ENCODE peak calls at places on chromosomes 5 and 9, in nine cellular contexts. W is mesendoderm; G is PC-3; N is upper lobe of right lung; S is HepG2; M is effector memory CD4-positive, alpha-beta T cell; Z is transverse colon; I is neural progenitor cell; V is IMR-90. L is an unnamed sample.

GRCh38 chr5:6343951-6344596 is 34.3 kb downstream of the MED10 start:
- DNase-seq in W (no peak), G (no peak), N (no peak), S (no peak), M (no peak), Z (no peak), I (no peak), V (no peak), L (no peak)

GRCh38 chr9:92706218-92706940 is 36.4 kb upstream of the IPPK start:
- DNase-seq in W (peak), G (peak), N (no peak), S (peak), M (no peak), Z (no peak), I (peak), V (no peak), L (peak)

GRCh38 chr9:37036237-37037136 is 2.4 kb upstream of the PAX5 start:
- DNase-seq in W (peak), G (peak), N (peak), S (no peak), M (no peak), Z (peak), I (peak), V (peak), L (no peak)

GRCh38 chr5:142025637-142026036 is 12.8 kb upstream of the GNPDA1 start:
- DNase-seq in W (no peak), G (no peak), N (no peak), S (no peak), M (no peak), Z (no peak), I (no peak), V (no peak), L (no peak)

GRCh38 chr5:38720691-38721361 is 125.0 kb upstream of the OSMR start:
- DNase-seq in W (no peak), G (no peak), N (no peak), S (no peak), M (no peak), Z (no peak), I (no peak), V (no peak), L (no peak)

GRCh38 chr9:87498046-87498815 is 564 bp downstream of the DAPK1 start:
- DNase-seq in W (peak), G (no peak), N (peak), S (peak), M (no peak), Z (peak), I (peak), V (no peak), L (no peak)

GRCh38 chr5:142122116-142122515 is 13.5 kb downstream of the NDFIP1 start:
- DNase-seq in W (no peak), G (no peak), N (no peak), S (no peak), M (no peak), Z (no peak), I (no peak), V (peak), L (no peak)

GRCh38 chr5:81134066-81134465 is 99.1 kb upstream of the CKMT2 start:
- DNase-seq in W (no peak), G (no peak), N (no peak), S (no peak), M (no peak), Z (no peak), I (no peak), V (no peak), L (no peak)

GRCh38 chr9:1702701-1703100 is 312.4 kb upstream of the SMARCA2 start:
- DNase-seq in W (no peak), G (no peak), N (no peak), S (no peak), M (no peak), Z (no peak), I (no peak), V (no peak), L (no peak)

GRCh38 chr5:15285901-15286583 is 213.9 kb upstream of the FBXL7 start:
- DNase-seq in W (no peak), G (no peak), N (no peak), S (no peak), M (no peak), Z (no peak), I (no peak), V (peak), L (no peak)

GRCh38 chr5:181181650-181182565 is 23.1 kb downstream of the TRIM7 start:
- DNase-seq in W (peak), G (peak), N (peak), S (peak), M (peak), Z (peak), I (peak), V (peak), L (no peak)

GRCh38 chr5:143739741-143740140 is 72.2 kb upstream of the HMHB1 start:
- DNase-seq in W (no peak), G (no peak), N (no peak), S (no peak), M (no peak), Z (no peak), I (no peak), V (peak), L (no peak)

GRCh38 chr9:78539188-78539587 is 242.3 kb downstream of the PSAT1 start:
- DNase-seq in W (no peak), G (no peak), N (no peak), S (no peak), M (no peak), Z (no peak), I (no peak), V (no peak), L (no peak)

GRCh38 chr5:180207593-180207992 is 1.4 kb downstream of the RASGEF1C start:
- DNase-seq in W (no peak), G (no peak), N (peak), S (no peak), M (no peak), Z (no peak), I (peak), V (no peak), L (no peak)

GRCh38 chr9:87898151-87898550 is 15.5 kb downstream of the SPATA31E1 start:
- DNase-seq in W (no peak), G (peak), N (no peak), S (no peak), M (no peak), Z (no peak), I (no peak), V (peak), L (no peak)

GRCh38 chr5:17154211-17154996 is 63.0 kb upstream of the BASP1 start:
- DNase-seq in W (peak), G (peak), N (no peak), S (no peak), M (no peak), Z (no peak), I (peak), V (peak), L (peak)

GRCh38 chr9:96216618-96217017 is 85.4 kb downstream of the HSD17B3 start:
- DNase-seq in W (no peak), G (no peak), N (no peak), S (no peak), M (no peak), Z (no peak), I (no peak), V (no peak), L (no peak)

GRCh38 chr9:34493972-34494535 is 28.7 kb downstream of the ENHO start:
- DNase-seq in W (peak), G (peak), N (no peak), S (no peak), M (no peak), Z (peak), I (peak), V (peak), L (no peak)

GRCh38 chr5:135238622-135239460 is 160.2 kb downstream of the MACROH2A1 start:
- DNase-seq in W (no peak), G (no peak), N (peak), S (no peak), M (no peak), Z (no peak), I (no peak), V (no peak), L (no peak)

GRCh38 chr5:136174021-136174659 is 18.8 kb downstream of the SMIM32 start:
- DNase-seq in W (peak), G (peak), N (no peak), S (peak), M (no peak), Z (no peak), I (peak), V (peak), L (peak)

GRCh38 chr5:116778015-116778414 is 203.4 kb upstream of the SEMA6A start:
- DNase-seq in W (peak), G (no peak), N (no peak), S (no peak), M (no peak), Z (no peak), I (peak), V (no peak), L (no peak)

GRCh38 chr5:141585594-141585993 is 33.2 kb downstream of the DIAPH1 start:
- DNase-seq in W (no peak), G (no peak), N (no peak), S (no peak), M (no peak), Z (no peak), I (no peak), V (no peak), L (no peak)

GRCh38 chr9:136686794-136687711 is at the start of gene AGPAT2:
- DNase-seq in W (peak), G (peak), N (peak), S (no peak), M (peak), Z (peak), I (peak), V (peak), L (no peak)

GRCh38 chr9:86287013-86287412 is 4.7 kb upstream of the ISCA1 start:
- DNase-seq in W (peak), G (peak), N (no peak), S (peak), M (no peak), Z (no peak), I (peak), V (peak), L (no peak)

GRCh38 chr5:16179936-16180788 is 571 bp upstream of the MARCHF11 start:
- DNase-seq in W (peak), G (no peak), N (peak), S (no peak), M (no peak), Z (no peak), I (peak), V (no peak), L (no peak)

GRCh38 chr5:64773533-64773932 is 4.8 kb downstream of the CWC27 start:
- DNase-seq in W (no peak), G (no peak), N (no peak), S (no peak), M (no peak), Z (no peak), I (no peak), V (no peak), L (no peak)

GRCh38 chr9:88712484-88712883 is 177.5 kb downstream of the NXNL2 start:
- DNase-seq in W (no peak), G (no peak), N (no peak), S (peak), M (no peak), Z (no peak), I (no peak), V (no peak), L (no peak)

GRCh38 chr5:96121362-96121761 is 159.7 kb upstream of the ELL2 start:
- DNase-seq in W (no peak), G (no peak), N (no peak), S (no peak), M (no peak), Z (no peak), I (no peak), V (no peak), L (no peak)

GRCh38 chr5:96114736-96115466 is 153.2 kb upstream of the ELL2 start:
- DNase-seq in W (no peak), G (peak), N (no peak), S (no peak), M (no peak), Z (no peak), I (no peak), V (peak), L (peak)

GRCh38 chr5:96115467-96115812 is 153.8 kb upstream of the ELL2 start:
- DNase-seq in W (no peak), G (no peak), N (no peak), S (no peak), M (no peak), Z (no peak), I (no peak), V (no peak), L (no peak)

GRCh38 chr5:96120120-96120519 is 158.5 kb upstream of the ELL2 start:
- DNase-seq in W (peak), G (no peak), N (no peak), S (no peak), M (no peak), Z (no peak), I (no peak), V (no peak), L (no peak)

GRCh38 chr5:96117863-96118651 is 156.4 kb upstream of the ELL2 start:
- DNase-seq in W (no peak), G (peak), N (no peak), S (peak), M (no peak), Z (no peak), I (no peak), V (peak), L (no peak)
- H3K27ac ChIP-seq in W (no peak), G (peak), N (no peak), S (peak), M (no peak), Z (no peak), I (no peak), V (peak), L (peak)

GRCh38 chr5:67748165-67748690 is 467.3 kb upstream of the PIK3R1 start:
- DNase-seq in W (no peak), G (no peak), N (no peak), S (peak), M (no peak), Z (no peak), I (no peak), V (no peak), L (no peak)
- H3K27ac ChIP-seq in W (no peak), G (no peak), N (no peak), S (peak), M (no peak), Z (no peak), I (peak), V (no peak), L (no peak)

GRCh38 chr5:98963019-98963418 is 34.2 kb upstream of the CHD1 start:
- DNase-seq in W (peak), G (no peak), N (no peak), S (no peak), M (no peak), Z (no peak), I (peak), V (no peak), L (no peak)

GRCh38 chr5:98968056-98968564 is 39.3 kb upstream of the CHD1 start:
- DNase-seq in W (no peak), G (no peak), N (no peak), S (no peak), M (no peak), Z (no peak), I (peak), V (no peak), L (no peak)

GRCh38 chr5:98964621-98965020 is 35.8 kb upstream of the CHD1 start:
- DNase-seq in W (no peak), G (no peak), N (no peak), S (no peak), M (no peak), Z (no peak), I (no peak), V (no peak), L (no peak)

GRCh38 chr5:98962587-98962986 is 33.8 kb upstream of the CHD1 start:
- DNase-seq in W (no peak), G (no peak), N (no peak), S (no peak), M (no peak), Z (no peak), I (no peak), V (no peak), L (no peak)

GRCh38 chr5:98965226-98965625 is 36.4 kb upstream of the CHD1 start:
- DNase-seq in W (no peak), G (no peak), N (no peak), S (no peak), M (no peak), Z (no peak), I (no peak), V (no peak), L (no peak)
- H3K27ac ChIP-seq in W (no peak), G (no peak), N (no peak), S (no peak), M (no peak), Z (no peak), I (no peak), V (no peak), L (no peak)

DNA sequence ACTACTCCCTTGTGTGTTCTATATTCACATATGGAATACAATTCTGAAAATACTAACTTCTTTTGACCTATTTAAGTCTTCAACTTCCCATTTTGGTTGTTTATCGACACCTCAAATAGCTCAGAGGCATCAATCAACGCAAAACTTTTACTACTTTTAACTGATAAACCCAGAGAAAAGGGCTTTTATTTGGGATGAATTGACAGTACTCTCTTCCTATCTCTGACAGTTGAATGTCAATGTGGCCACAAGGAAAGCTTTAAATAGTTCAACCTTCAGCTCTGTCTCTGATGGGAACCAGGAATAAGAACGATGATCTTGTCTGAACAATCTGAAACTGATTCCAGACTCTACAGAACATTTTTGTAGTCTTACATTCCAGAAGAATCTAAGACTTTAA is 53.9 kb upstream of the MAP3K1 start:
- DNase-seq in W (no peak), G (no peak), N (no peak), S (no peak), M (no peak), Z (no peak), I (no peak), V (no peak), L (no peak)
- H3K27ac ChIP-seq in W (no peak), G (no peak), N (no peak), S (no peak), M (no peak), Z (no peak), I (no peak), V (no peak), L (no peak)

GRCh38 chr5:37667430-37667829 is 172.4 kb downstream of the GDNF start:
- DNase-seq in W (no peak), G (no peak), N (no peak), S (no peak), M (no peak), Z (no peak), I (no peak), V (no peak), L (no peak)
- H3K27ac ChIP-seq in W (no peak), G (peak), N (no peak), S (no peak), M (no peak), Z (peak), I (no peak), V (no peak), L (no peak)

L was measured in epithelial cell of prostate.